ENCODE peak calls at places on chromosomes 16 and 17, in seven cellular contexts. M, J, K, X, F, P and D are unnamed samples.

GRCh38 chr17:35942588-35943186 is 826 bp downstream of the LYZL6 start:
- DNase-seq in K (no peak), X (no peak), M (no peak), P (no peak), J (no peak), F (no peak), D (no peak)

GRCh38 chr16:70163596-70163995 is 10.0 kb upstream of the CLEC18C start:
- DNase-seq in K (no peak), J (peak; percentile 55), X (no peak), P (no peak), F (no peak), M (no peak), D (no peak)

GRCh38 chr16:20898938-20899502 is 1.1 kb downstream of the DCUN1D3 start:
- DNase-seq in J (no peak), X (no peak), F (no peak), M (no peak), K (peak; percentile 84), P (no peak), D (no peak)

GRCh38 chr16:85370881-85371651 is 242.1 kb upstream of the GSE1 start:
- DNase-seq in X (peak; percentile 82), K (peak; percentile 68), J (no peak), M (no peak), P (no peak), F (no peak), D (peak; percentile 39)

GRCh38 chr16:89546781-89547180 is 13.7 kb upstream of the RPL13 start:
- DNase-seq in M (no peak), J (no peak), F (no peak), P (no peak), K (no peak), X (no peak), D (no peak)

GRCh38 chr16:80735846-80736245 is 68.6 kb downstream of the CDYL2 start:
- DNase-seq in P (no peak), J (no peak), K (no peak), F (no peak), M (no peak), X (no peak), D (no peak)

GRCh38 chr17:62703776-62704380 is 76.4 kb downstream of the MRC2 start:
- DNase-seq in M (peak; percentile 83), J (peak; percentile 93), K (peak; percentile 65), X (peak; percentile 64), P (no peak), F (peak; percentile 73), D (peak; percentile 91)

GRCh38 chr17:80229011-80229410 is 8.8 kb downstream of the SLC26A11 start:
- DNase-seq in M (no peak), J (no peak), K (no peak), X (no peak), F (no peak), P (no peak), D (no peak)

GRCh38 chr17:488993-489757 is 136.6 kb upstream of the RPH3AL start:
- DNase-seq in X (no peak), K (peak; percentile 27), J (peak; percentile 73), P (no peak), M (peak; percentile 5), F (peak; percentile 16), D (peak; percentile 39)

GRCh38 chr16:75648265-75649076 is 898 bp downstream of the TERF2IP start:
- DNase-seq in P (peak; percentile 81), J (peak; percentile 89), F (peak; percentile 88), M (peak; percentile 80), X (peak; percentile 80), K (peak; percentile 75), D (peak; percentile 88)

GRCh38 chr17:83202002-83203000 is 122.9 kb downstream of the METRNL start:
- DNase-seq in K (no peak), M (no peak), P (peak; percentile 21), J (peak; percentile 7), F (no peak), X (peak; percentile 3), D (peak; percentile 32)

GRCh38 chr17:83088451-83089321 is 9.3 kb downstream of the METRNL start:
- DNase-seq in P (no peak), X (no peak), J (no peak), K (no peak), M (no peak), F (no peak), D (no peak)

GRCh38 chr16:79528281-79528680 is 72.3 kb downstream of the MAF start:
- DNase-seq in J (no peak), X (no peak), K (no peak), F (no peak), M (no peak), P (no peak), D (no peak)

GRCh38 chr17:15945493-15946209 is 721 bp downstream of the ADORA2B start:
- DNase-seq in F (peak; percentile 11), M (no peak), K (peak; percentile 30), J (no peak), X (no peak), P (no peak), D (peak; percentile 36)

GRCh38 chr16:88762941-88763340 is 22.1 kb downstream of the PIEZO1 start:
- DNase-seq in J (no peak), M (no peak), K (no peak), P (no peak), F (no peak), X (no peak), D (no peak)

GRCh38 chr16:70342016-70342415 is 4.7 kb upstream of the DDX19A start:
- DNase-seq in P (no peak), K (no peak), M (no peak), X (no peak), F (no peak), J (no peak), D (no peak)

GRCh38 chr16:15907863-15908478 is 19.6 kb upstream of the CEP20 start:
- DNase-seq in P (no peak), K (peak; percentile 32), X (no peak), F (no peak), M (no peak), J (no peak), D (no peak)

DNA sequence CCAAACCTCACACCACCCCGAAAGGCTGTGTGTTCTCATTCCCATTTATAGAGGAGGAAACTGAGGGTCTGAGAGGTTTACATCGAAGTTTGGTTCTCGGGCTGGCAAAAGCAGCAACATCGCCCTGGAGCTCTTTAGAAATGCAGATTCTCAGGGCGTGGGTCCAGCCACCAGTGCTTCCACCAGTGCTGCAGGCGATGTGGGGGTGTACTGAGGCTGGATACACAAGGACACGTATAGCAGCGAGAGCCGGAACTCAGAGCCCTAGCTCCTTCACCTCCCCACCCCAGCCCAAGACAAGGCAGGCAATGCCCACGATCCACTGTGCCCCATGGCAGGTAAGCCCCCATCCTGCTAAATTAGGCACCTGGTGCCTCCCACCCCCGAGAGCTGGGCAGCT is 5.9 kb downstream of the GPRC5B start:
- DNase-seq in X (no peak), J (no peak), K (no peak), P (no peak), F (no peak), M (no peak), D (no peak)
- TF ChIP-seq CTCF in X (no peak), J (no peak), K (no peak), P (no peak), F (no peak), M (no peak), D (no peak)

GRCh38 chr16:54361813-54362212 is 75.2 kb upstream of the IRX3 start:
- DNase-seq in F (no peak), J (no peak), M (no peak), P (no peak), X (no peak), K (no peak), D (no peak)
- TF ChIP-seq CTCF in F (no peak), J (no peak), M (no peak), P (no peak), X (no peak), K (no peak), D (no peak)

DNA sequence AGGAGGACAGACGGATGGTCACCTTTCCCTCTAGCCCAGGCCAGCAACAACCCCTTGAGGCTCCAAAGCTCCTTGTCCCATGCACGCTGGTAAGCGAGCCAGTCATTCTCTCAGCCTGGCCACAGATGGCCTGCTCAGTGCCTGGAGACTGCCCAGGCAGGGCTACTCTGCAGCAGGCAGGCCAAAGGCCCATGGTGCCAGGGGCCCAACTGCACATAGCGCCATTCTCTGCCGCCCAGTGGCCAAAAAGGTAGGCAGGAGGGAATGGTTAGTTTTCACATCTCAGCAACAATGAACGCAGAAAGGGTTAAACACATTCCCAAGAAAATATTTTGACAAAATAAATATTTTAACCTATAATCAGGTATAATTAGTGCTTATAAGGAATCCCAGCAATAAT is 7.7 kb upstream of the SREBF1 start:
- DNase-seq in J (peak; percentile 52), P (no peak), K (no peak), F (no peak), M (no peak), X (no peak), D (no peak)
- TF ChIP-seq CTCF in J (no peak), P (no peak), K (no peak), F (no peak), M (no peak), X (no peak), D (no peak)

GRCh38 chr16:67170168-67170947 is at the start of gene NOL3:
- DNase-seq in X (peak; percentile 87), F (no peak), J (peak; percentile 70), K (peak; percentile 92), M (peak; percentile 48), P (peak; percentile 57), D (peak; percentile 80)
- TF ChIP-seq CTCF in X (no peak), F (no peak), J (no peak), K (peak; percentile 23), M (no peak), P (no peak), D (no peak)

GRCh38 chr17:76598004-76598439 is 12.4 kb upstream of the ST6GALNAC2 start:
- DNase-seq in M (no peak), F (no peak), X (no peak), K (no peak), J (no peak), P (no peak), D (no peak)

GRCh38 chr17:76594676-76595075 is 9.0 kb upstream of the ST6GALNAC2 start:
- DNase-seq in F (no peak), P (no peak), J (no peak), X (no peak), M (no peak), K (no peak), D (no peak)

GRCh38 chr17:76597156-76598003 is 11.7 kb upstream of the ST6GALNAC2 start:
- DNase-seq in M (no peak), X (peak; percentile 79), F (no peak), P (no peak), K (no peak), J (no peak), D (no peak)

GRCh38 chr17:76593964-76594363 is 8.3 kb upstream of the ST6GALNAC2 start:
- DNase-seq in P (no peak), K (no peak), J (no peak), X (no peak), M (no peak), F (no peak), D (no peak)

DNA sequence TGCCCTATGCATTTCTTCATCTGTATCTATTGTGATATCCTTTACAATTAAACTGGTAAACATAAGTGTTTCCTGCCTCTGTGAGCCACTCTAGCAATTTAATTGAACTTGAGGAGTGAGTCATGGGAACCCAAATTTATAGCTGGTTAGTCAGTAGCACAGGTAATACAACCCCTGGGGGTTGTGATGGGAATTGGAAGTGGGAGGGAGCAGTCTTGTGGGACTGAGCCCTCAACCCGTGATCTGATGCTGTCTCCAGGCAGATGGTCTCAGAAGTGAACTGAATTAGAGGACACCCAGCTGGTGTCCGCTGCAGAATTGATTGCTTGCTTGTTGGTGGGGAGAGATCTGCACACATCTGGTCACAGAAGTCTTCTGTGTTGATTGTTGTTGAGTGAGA is 7.7 kb upstream of the ST6GALNAC2 start:
- DNase-seq in P (no peak), J (peak; percentile 63), F (no peak), K (no peak), X (no peak), M (no peak), D (no peak)
- TF ChIP-seq CTCF in P (no peak), J (peak; percentile 34), F (no peak), K (no peak), X (no peak), M (no peak), D (no peak)